ENCODE peak calls at places on chromosomes 16 and 17, in six cellular contexts. L is NCI-H1092; V is Ammon's horn; E is T follicular helper cell; X is HTR-8/SVneo; U is activated CD4-positive, alpha-beta T cell treated with anti-CD3 and anti-CD28 coated beads for 4 hours. Y is an unnamed sample.

GRCh38 chr17:74566132-74566753 is 1.1 kb downstream of the CD300H start:
- DNase-seq in L (peak), V (peak), E (no peak), X (peak), U (no peak), Y (peak)

GRCh38 chr17:31571124-31571892 is 179.8 kb downstream of the RAB11FIP4 start:
- DNase-seq in L (no peak), V (no peak), E (no peak), X (peak), U (no peak), Y (no peak)

GRCh38 chr16:53413864-53414263 is 20.4 kb upstream of the RBL2 start:
- DNase-seq in L (no peak), V (no peak), E (no peak), X (no peak), U (no peak), Y (no peak)

GRCh38 chr17:50196826-50197225 is 4.6 kb downstream of the COL1A1 start:
- DNase-seq in L (no peak), V (no peak), E (no peak), X (no peak), U (no peak), Y (no peak)

GRCh38 chr17:16926591-16927451 is 45.1 kb downstream of the TNFRSF13B start:
- DNase-seq in L (no peak), V (no peak), E (no peak), X (no peak), U (no peak), Y (no peak)

GRCh38 chr17:72049914-72050313 is 70.9 kb upstream of the SOX9 start:
- DNase-seq in L (no peak), V (no peak), E (no peak), X (no peak), U (no peak), Y (no peak)

GRCh38 chr17:83196088-83196765 is 116.8 kb downstream of the METRNL start:
- DNase-seq in L (no peak), V (no peak), E (no peak), X (no peak), U (no peak), Y (no peak)

GRCh38 chr16:89712476-89712805 is 8.3 kb downstream of the VPS9D1 start:
- DNase-seq in L (no peak), V (no peak), E (no peak), X (no peak), U (no peak), Y (no peak)

GRCh38 chr17:82593590-82594087 is 54.6 kb downstream of the WDR45B start:
- DNase-seq in L (no peak), V (no peak), E (no peak), X (no peak), U (no peak), Y (no peak)

GRCh38 chr17:265726-266125 is 84.3 kb upstream of the DOC2B start:
- DNase-seq in L (no peak), V (no peak), E (no peak), X (no peak), U (no peak), Y (no peak)

GRCh38 chr17:13520899-13521572 is 80.7 kb downstream of the HS3ST3A1 start:
- DNase-seq in L (no peak), V (peak), E (no peak), X (no peak), U (no peak), Y (no peak)

GRCh38 chr17:9907883-9908648 is 3.0 kb upstream of the RCVRN start:
- DNase-seq in L (no peak), V (no peak), E (no peak), X (no peak), U (no peak), Y (no peak)

GRCh38 chr16:844638-845348 is 44.3 kb upstream of the GNG13 start:
- DNase-seq in L (no peak), V (no peak), E (no peak), X (no peak), U (no peak), Y (no peak)

GRCh38 chr17:77872199-77872598 is 86.3 kb upstream of the TNRC6C start:
- DNase-seq in L (no peak), V (no peak), E (no peak), X (no peak), U (no peak), Y (no peak)

GRCh38 chr17:19482571-19482970 is 51.1 kb upstream of the SLC47A1 start:
- DNase-seq in L (no peak), V (no peak), E (no peak), X (no peak), U (no peak), Y (no peak)

GRCh38 chr17:82518826-82519810 is at the start of gene FOXK2:
- DNase-seq in L (peak), V (peak), E (peak), X (peak), U (peak), Y (peak)

GRCh38 chr17:17797119-17797809 is 39.5 kb downstream of the SREBF1 start:
- DNase-seq in L (no peak), V (no peak), E (no peak), X (no peak), U (no peak), Y (no peak)

GRCh38 chr17:49375544-49375943 is 13.5 kb upstream of the ZNF652 start:
- DNase-seq in L (no peak), V (no peak), E (no peak), X (no peak), U (no peak), Y (no peak)

GRCh38 chr17:22692801-22693171 is 1000.5 kb downstream of the KCNJ18 start:
- DNase-seq in L (no peak), V (no peak), E (no peak), X (no peak), U (no peak), Y (no peak)

GRCh38 chr17:19331553-19332245 is 30.8 kb downstream of the B9D1 start:
- DNase-seq in L (no peak), V (no peak), E (no peak), X (no peak), U (no peak), Y (no peak)

GRCh38 chr16:79156761-79157160 is 443.8 kb downstream of the MAF start:
- DNase-seq in L (no peak), V (no peak), E (no peak), X (no peak), U (no peak), Y (no peak)

GRCh38 chr16:89843409-89844350 is 15.4 kb downstream of the SPIRE2 start:
- DNase-seq in L (no peak), V (no peak), E (no peak), X (no peak), U (no peak), Y (no peak)

GRCh38 chr17:46057366-46057765 is 58.3 kb downstream of the STH start:
- DNase-seq in L (no peak), V (no peak), E (no peak), X (no peak), U (no peak), Y (no peak)

GRCh38 chr16:10156111-10156510 is 26.1 kb downstream of the GRIN2A start:
- DNase-seq in L (no peak), V (no peak), E (no peak), X (no peak), U (no peak), Y (no peak)

GRCh38 chr16:28186752-28187151 is 25.0 kb downstream of the XPO6 start:
- DNase-seq in L (no peak), V (no peak), E (no peak), X (no peak), U (no peak), Y (no peak)

GRCh38 chr16:27995378-27995777 is 68.1 kb downstream of the GSG1L start:
- DNase-seq in L (no peak), V (no peak), E (no peak), X (no peak), U (no peak), Y (no peak)

GRCh38 chr16:71924710-71925109 is 29.4 kb downstream of the IST1 start:
- DNase-seq in L (no peak), V (no peak), E (no peak), X (no peak), U (no peak), Y (no peak)

GRCh38 chr16:1466968-1467521 is 7.8 kb downstream of the CLCN7 start:
- DNase-seq in L (no peak), V (no peak), E (no peak), X (no peak), U (no peak), Y (no peak)

GRCh38 chr16:87169509-87169985 is 147.6 kb downstream of the C16orf95 start:
- DNase-seq in L (peak), V (no peak), E (no peak), X (no peak), U (no peak), Y (no peak)

Y was measured in NCI-H446 treated with DMSO at 0.1 percent for 48 hours.